ENCODE peak calls at places on chromosomes 11 and 22, in eight cellular contexts. One of them, this sample, is unnamed. For H3K4me1, the result is how much of the 10 kb centered on the place peaks cover.

GRCh38 chr22:17117890-17118289 is 3.3 kb downstream of the TMEM121B start:
- DNase-seq in A549: no peak
- DNase-seq in PC-3: no peak
- DNase-seq in hepatocyte: no peak
- DNase-seq in kidney: no peak
- DNase-seq in foreskin keratinocyte: no peak
- DNase-seq in breast epithelium: no peak
- DNase-seq in GM23338: no peak
- DNase-seq in this sample: no peak

GRCh38 chr22:44455963-44456358 is 42.1 kb downstream of the RTL6 start:
- DNase-seq in A549: no peak
- DNase-seq in hepatocyte: no peak
- DNase-seq in kidney: no peak
- DNase-seq in foreskin keratinocyte: no peak
- DNase-seq in GM23338: no peak
- DNase-seq in PC-3: no peak
- DNase-seq in breast epithelium: no peak
- DNase-seq in this sample: no peak

GRCh38 chr11:36455658-36456111 is 54.4 kb downstream of the TRAF6 start:
- DNase-seq in PC-3: peak
- DNase-seq in hepatocyte: peak
- DNase-seq in foreskin keratinocyte: peak
- DNase-seq in kidney: peak
- DNase-seq in GM23338: peak
- DNase-seq in breast epithelium: no peak
- DNase-seq in A549: peak
- DNase-seq in this sample: peak

GRCh38 chr11:80694385-80694784 is 1253.6 kb upstream of the TENM4 start:
- DNase-seq in breast epithelium: no peak
- DNase-seq in foreskin keratinocyte: peak
- DNase-seq in GM23338: no peak
- DNase-seq in A549: no peak
- DNase-seq in PC-3: peak
- DNase-seq in hepatocyte: no peak
- DNase-seq in kidney: no peak
- DNase-seq in this sample: no peak

GRCh38 chr11:27013741-27014415 is 20.0 kb downstream of the FIBIN start:
- DNase-seq in A549: no peak
- DNase-seq in GM23338: no peak
- DNase-seq in breast epithelium: no peak
- DNase-seq in PC-3: no peak
- DNase-seq in hepatocyte: peak
- DNase-seq in foreskin keratinocyte: peak
- DNase-seq in kidney: no peak
- DNase-seq in this sample: no peak

GRCh38 chr11:32374261-32374711 is 61.1 kb downstream of the WT1 start:
- DNase-seq in GM23338: peak
- DNase-seq in kidney: no peak
- DNase-seq in breast epithelium: no peak
- DNase-seq in PC-3: peak
- DNase-seq in foreskin keratinocyte: peak
- DNase-seq in hepatocyte: peak
- DNase-seq in A549: peak
- DNase-seq in this sample: no peak

GRCh38 chr22:29205260-29205597 is 467 bp upstream of the EMID1 start:
- DNase-seq in hepatocyte: no peak
- DNase-seq in kidney: no peak
- DNase-seq in foreskin keratinocyte: no peak
- DNase-seq in PC-3: no peak
- DNase-seq in A549: no peak
- DNase-seq in GM23338: peak
- DNase-seq in breast epithelium: no peak
- DNase-seq in this sample: no peak

GRCh38 chr22:44668190-44668885 is 33.7 kb upstream of the PRR5 start:
- DNase-seq in kidney: peak
- DNase-seq in PC-3: no peak
- DNase-seq in A549: no peak
- DNase-seq in foreskin keratinocyte: no peak
- DNase-seq in hepatocyte: peak
- DNase-seq in breast epithelium: no peak
- DNase-seq in GM23338: peak
- DNase-seq in this sample: peak

GRCh38 chr22:23499845-23500500 is 80.1 kb downstream of the IGLL1 start:
- DNase-seq in kidney: peak
- DNase-seq in breast epithelium: no peak
- DNase-seq in PC-3: no peak
- DNase-seq in A549: no peak
- DNase-seq in GM23338: no peak
- DNase-seq in foreskin keratinocyte: no peak
- DNase-seq in hepatocyte: no peak
- DNase-seq in this sample: no peak

GRCh38 chr11:35276396-35276795 is 137.4 kb downstream of the CD44 start:
- DNase-seq in PC-3: peak
- DNase-seq in foreskin keratinocyte: peak
- DNase-seq in GM23338: no peak
- DNase-seq in A549: peak
- DNase-seq in kidney: no peak
- DNase-seq in breast epithelium: no peak
- DNase-seq in hepatocyte: no peak
- DNase-seq in this sample: no peak

GRCh38 chr11:108958446-108959123 is 293.7 kb downstream of the DDX10 start:
- DNase-seq in hepatocyte: peak
- DNase-seq in breast epithelium: no peak
- DNase-seq in PC-3: peak
- DNase-seq in foreskin keratinocyte: peak
- DNase-seq in A549: peak
- DNase-seq in GM23338: no peak
- DNase-seq in kidney: no peak
- DNase-seq in this sample: no peak

GRCh38 chr22:33325232-33326004 is 267.2 kb upstream of the SYN3 start:
- DNase-seq in PC-3: no peak
- DNase-seq in GM23338: no peak
- DNase-seq in foreskin keratinocyte: peak
- DNase-seq in hepatocyte: peak
- DNase-seq in breast epithelium: no peak
- DNase-seq in kidney: no peak
- DNase-seq in A549: no peak
- DNase-seq in this sample: no peak

GRCh38 chr11:83409891-83410290 is 123.7 kb upstream of the CCDC90B start:
- DNase-seq in GM23338: no peak
- DNase-seq in hepatocyte: no peak
- DNase-seq in PC-3: no peak
- DNase-seq in A549: no peak
- DNase-seq in breast epithelium: no peak
- DNase-seq in kidney: no peak
- DNase-seq in foreskin keratinocyte: no peak
- DNase-seq in this sample: no peak

GRCh38 chr11:57499413-57499982 is 16.0 kb downstream of the SLC43A1 start:
- DNase-seq in breast epithelium: peak
- DNase-seq in foreskin keratinocyte: peak
- DNase-seq in kidney: peak
- DNase-seq in PC-3: peak
- DNase-seq in hepatocyte: peak
- DNase-seq in A549: peak
- DNase-seq in GM23338: peak
- DNase-seq in this sample: peak

GRCh38 chr11:57500926-57501325 is 14.6 kb downstream of the SLC43A1 start:
- DNase-seq in kidney: no peak
- DNase-seq in GM23338: no peak
- DNase-seq in A549: no peak
- DNase-seq in breast epithelium: no peak
- DNase-seq in foreskin keratinocyte: no peak
- DNase-seq in PC-3: no peak
- DNase-seq in hepatocyte: no peak
- DNase-seq in this sample: no peak

GRCh38 chr11:57498540-57498939 is 17.0 kb downstream of the SLC43A1 start:
- DNase-seq in foreskin keratinocyte: no peak
- DNase-seq in breast epithelium: no peak
- DNase-seq in hepatocyte: no peak
- DNase-seq in A549: no peak
- DNase-seq in kidney: no peak
- DNase-seq in GM23338: no peak
- DNase-seq in PC-3: no peak
- DNase-seq in this sample: no peak

GRCh38 chr11:57500526-57500925 is 15.0 kb downstream of the SLC43A1 start:
- DNase-seq in A549: no peak
- DNase-seq in breast epithelium: no peak
- DNase-seq in GM23338: no peak
- DNase-seq in kidney: no peak
- DNase-seq in hepatocyte: no peak
- DNase-seq in foreskin keratinocyte: no peak
- DNase-seq in PC-3: no peak
- DNase-seq in this sample: no peak

DNA sequence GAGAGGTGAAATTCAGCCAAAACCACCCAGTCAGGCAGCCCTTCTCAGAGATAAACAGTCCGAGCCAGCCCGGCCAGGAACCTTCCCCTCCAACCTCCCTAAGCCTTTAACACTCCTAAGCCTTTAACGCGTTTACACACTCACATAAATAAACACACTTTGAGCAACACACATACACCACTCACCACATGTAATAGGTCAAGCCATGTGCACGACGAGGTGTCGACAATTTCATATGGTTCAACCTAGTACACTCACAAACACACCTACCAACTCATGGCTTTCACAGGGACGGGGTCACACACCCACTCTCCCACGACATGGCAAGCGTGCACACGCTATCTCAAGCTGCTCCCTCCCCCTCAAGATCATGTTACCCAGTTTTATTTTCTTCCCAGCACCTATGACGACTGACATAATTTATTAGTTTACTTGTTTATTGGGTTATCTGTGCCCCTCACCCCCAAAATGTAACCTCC is 15.5 kb downstream of the SLC43A1 start:
- DNase-seq in kidney: no peak
- DNase-seq in PC-3: no peak
- DNase-seq in GM23338: no peak
- DNase-seq in hepatocyte: no peak
- DNase-seq in A549: no peak
- DNase-seq in foreskin keratinocyte: no peak
- DNase-seq in breast epithelium: no peak
- DNase-seq in this sample: no peak
- H3K27ac ChIP-seq in kidney: peak
- H3K27ac ChIP-seq in PC-3: no peak
- H3K27ac ChIP-seq in GM23338: peak
- H3K27ac ChIP-seq in hepatocyte: peak
- H3K27ac ChIP-seq in A549: peak
- H3K27ac ChIP-seq in foreskin keratinocyte: no peak
- H3K27ac ChIP-seq in breast epithelium: peak
- H3K27ac ChIP-seq in this sample: no peak

GRCh38 chr11:2693851-2694261 is 5.9 kb downstream of the KCNQ1OT1 start:
- DNase-seq in foreskin keratinocyte: no peak
- DNase-seq in GM23338: peak
- DNase-seq in kidney: peak
- DNase-seq in PC-3: peak
- DNase-seq in hepatocyte: no peak
- DNase-seq in breast epithelium: peak
- DNase-seq in A549: peak
- DNase-seq in this sample: no peak
- TF ChIP-seq CTCF in foreskin keratinocyte: no peak
- TF ChIP-seq CTCF in GM23338: peak
- TF ChIP-seq CTCF in kidney: no peak
- TF ChIP-seq CTCF in PC-3: peak
- TF ChIP-seq CTCF in hepatocyte: peak
- TF ChIP-seq CTCF in breast epithelium: no peak
- TF ChIP-seq CTCF in A549: no peak
- TF ChIP-seq CTCF in this sample: no peak

DNA sequence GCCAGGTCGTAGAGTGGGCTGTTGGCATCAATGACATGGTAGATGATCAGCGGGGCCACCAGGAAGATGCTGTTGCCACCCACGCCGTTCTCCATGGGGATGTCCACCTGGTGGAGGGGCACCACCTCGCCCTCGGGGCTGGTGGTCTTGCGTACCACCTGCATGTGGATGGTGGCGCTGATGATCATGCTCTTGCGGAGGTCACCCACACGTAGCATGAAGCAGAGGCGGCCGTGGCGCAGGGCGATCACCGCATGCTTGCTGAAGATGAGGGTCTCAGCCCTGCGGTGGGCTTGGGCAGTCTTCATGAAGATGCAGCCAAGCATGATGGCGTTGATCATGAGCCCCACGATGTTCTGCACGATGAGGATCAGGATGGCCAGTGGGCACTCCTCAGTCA is 1.2 kb downstream of the KCNJ11 start:
- DNase-seq in hepatocyte: no peak
- DNase-seq in GM23338: no peak
- DNase-seq in kidney: peak
- DNase-seq in foreskin keratinocyte: no peak
- DNase-seq in breast epithelium: no peak
- DNase-seq in PC-3: no peak
- DNase-seq in A549: no peak
- DNase-seq in this sample: no peak
- H3K4me1 ChIP-seq in hepatocyte: under half
- H3K4me1 ChIP-seq in GM23338: under half
- H3K4me1 ChIP-seq in kidney: under half
- H3K4me1 ChIP-seq in foreskin keratinocyte: under half
- H3K4me1 ChIP-seq in breast epithelium: under half
- H3K4me1 ChIP-seq in PC-3: under half
- H3K4me1 ChIP-seq in A549: under half
- H3K4me1 ChIP-seq in this sample: under half

DNA sequence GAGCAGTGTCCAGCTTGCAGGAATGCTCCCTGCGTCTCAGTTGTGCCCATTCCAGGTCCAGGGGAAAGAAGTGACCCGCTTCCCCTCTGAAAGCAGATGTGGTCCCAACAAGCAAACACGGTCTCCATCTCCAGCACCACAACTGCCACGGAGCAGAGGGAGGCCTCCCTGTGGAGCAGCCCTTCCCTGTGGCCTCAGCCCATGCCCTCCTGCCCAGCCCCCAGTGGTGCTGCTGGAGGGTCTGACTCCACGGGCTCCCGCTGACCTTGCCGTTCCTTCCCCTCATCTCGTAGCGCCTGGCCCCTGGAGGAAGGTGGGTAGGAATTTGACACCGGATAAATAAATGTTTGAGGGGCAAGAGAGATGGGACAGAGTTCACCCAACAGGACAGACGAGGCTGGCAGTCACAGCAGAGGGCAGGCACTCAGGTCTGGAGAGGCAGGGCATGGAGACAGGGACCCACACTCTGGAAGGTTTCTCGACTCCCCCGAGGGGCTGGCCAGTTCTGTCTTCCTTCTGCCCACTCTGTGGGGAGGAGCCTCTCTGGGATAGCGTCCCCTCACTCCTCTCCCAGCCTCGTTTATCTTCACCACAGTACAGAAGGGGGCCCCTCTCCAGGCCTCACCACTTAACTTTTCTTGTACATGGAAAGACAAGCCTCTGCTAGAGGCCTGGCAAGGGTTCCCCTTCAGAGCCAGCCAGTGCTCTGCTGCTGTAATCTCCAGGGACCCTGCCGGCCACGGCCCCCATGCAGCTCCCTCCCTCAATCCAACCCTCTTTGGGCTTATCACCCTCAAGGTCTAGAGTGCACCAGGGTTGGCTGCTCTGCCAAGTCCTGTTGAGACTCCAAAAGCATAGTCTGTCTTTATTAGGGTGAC is 7.5 kb upstream of the ST3GAL4 start:
- DNase-seq in hepatocyte: no peak
- DNase-seq in breast epithelium: no peak
- DNase-seq in GM23338: no peak
- DNase-seq in A549: no peak
- DNase-seq in PC-3: no peak
- DNase-seq in kidney: peak
- DNase-seq in foreskin keratinocyte: no peak
- DNase-seq in this sample: no peak
- H3K27ac ChIP-seq in hepatocyte: peak
- H3K27ac ChIP-seq in breast epithelium: peak
- H3K27ac ChIP-seq in GM23338: no peak
- H3K27ac ChIP-seq in A549: no peak
- H3K27ac ChIP-seq in PC-3: no peak
- H3K27ac ChIP-seq in kidney: no peak
- H3K27ac ChIP-seq in foreskin keratinocyte: no peak
- H3K27ac ChIP-seq in this sample: no peak

This sample was measured in CD8-positive, alpha-beta T cell.